ENCODE peak calls at places on chromosomes 12 and 14, in eight cellular contexts. One of them, this sample, is unnamed.
A peak's percentile ranks its signal among the peaks of the same experiment; 100 is the strongest.

GRCh38 chr14:92783813-92784431 is 10.2 kb upstream of the GOLGA5 start:
- DNase-seq in neural crest cell: peak; percentile 13
- DNase-seq in M059J: peak; percentile 64
- DNase-seq in RCC 7860: peak; percentile 61
- DNase-seq in HepG2: peak; percentile 56
- DNase-seq in stimulated activated CD4-positive, alpha-beta T cell treated with anti-CD3 and anti-CD28 coated beads, Interleukin-15, amount 100 ng/mL, for 48 hours: no peak
- DNase-seq in A673: peak; percentile 68
- DNase-seq in midbrain: peak; percentile 65
- DNase-seq in this sample: no peak

GRCh38 chr14:99819514-99819913 is 26.3 kb downstream of the EML1 start:
- DNase-seq in RCC 7860: no peak
- DNase-seq in HepG2: no peak
- DNase-seq in M059J: no peak
- DNase-seq in midbrain: no peak
- DNase-seq in stimulated activated CD4-positive, alpha-beta T cell treated with anti-CD3 and anti-CD28 coated beads, Interleukin-15, amount 100 ng/mL, for 48 hours: no peak
- DNase-seq in neural crest cell: no peak
- DNase-seq in A673: no peak
- DNase-seq in this sample: no peak

GRCh38 chr14:44854114-44854513 is 107.6 kb downstream of the KLHL28 start:
- DNase-seq in midbrain: no peak
- DNase-seq in M059J: no peak
- DNase-seq in stimulated activated CD4-positive, alpha-beta T cell treated with anti-CD3 and anti-CD28 coated beads, Interleukin-15, amount 100 ng/mL, for 48 hours: no peak
- DNase-seq in neural crest cell: no peak
- DNase-seq in RCC 7860: no peak
- DNase-seq in HepG2: no peak
- DNase-seq in A673: no peak
- DNase-seq in this sample: no peak

GRCh38 chr12:62522984-62523383 is 56.4 kb downstream of the MON2 start:
- DNase-seq in RCC 7860: no peak
- DNase-seq in stimulated activated CD4-positive, alpha-beta T cell treated with anti-CD3 and anti-CD28 coated beads, Interleukin-15, amount 100 ng/mL, for 48 hours: no peak
- DNase-seq in neural crest cell: no peak
- DNase-seq in A673: peak; percentile 12
- DNase-seq in HepG2: no peak
- DNase-seq in M059J: peak; percentile 20
- DNase-seq in midbrain: peak; percentile 35
- DNase-seq in this sample: no peak

GRCh38 chr12:80293347-80293746 is 150.7 kb upstream of the PTPRQ start:
- DNase-seq in RCC 7860: no peak
- DNase-seq in stimulated activated CD4-positive, alpha-beta T cell treated with anti-CD3 and anti-CD28 coated beads, Interleukin-15, amount 100 ng/mL, for 48 hours: no peak
- DNase-seq in neural crest cell: no peak
- DNase-seq in M059J: peak; percentile 22
- DNase-seq in HepG2: no peak
- DNase-seq in A673: no peak
- DNase-seq in midbrain: no peak
- DNase-seq in this sample: no peak

GRCh38 chr12:54749191-54749818 is 101.1 kb upstream of the DCD start:
- DNase-seq in RCC 7860: peak; percentile 21
- DNase-seq in HepG2: peak; percentile 26
- DNase-seq in midbrain: peak; percentile 57
- DNase-seq in stimulated activated CD4-positive, alpha-beta T cell treated with anti-CD3 and anti-CD28 coated beads, Interleukin-15, amount 100 ng/mL, for 48 hours: peak; percentile 12
- DNase-seq in M059J: peak; percentile 52
- DNase-seq in A673: peak; percentile 71
- DNase-seq in neural crest cell: peak; percentile 21
- DNase-seq in this sample: peak; percentile 53

GRCh38 chr14:91415794-91416743 is 1.6 kb downstream of the CCDC88C start:
- DNase-seq in midbrain: no peak
- DNase-seq in A673: peak; percentile 79
- DNase-seq in M059J: no peak
- DNase-seq in RCC 7860: peak; percentile 5
- DNase-seq in neural crest cell: no peak
- DNase-seq in stimulated activated CD4-positive, alpha-beta T cell treated with anti-CD3 and anti-CD28 coated beads, Interleukin-15, amount 100 ng/mL, for 48 hours: peak; percentile 67
- DNase-seq in HepG2: no peak
- DNase-seq in this sample: no peak

GRCh38 chr12:89700191-89700810 is 8.3 kb downstream of the ATP2B1 start:
- DNase-seq in RCC 7860: peak; percentile 22
- DNase-seq in HepG2: no peak
- DNase-seq in midbrain: no peak
- DNase-seq in stimulated activated CD4-positive, alpha-beta T cell treated with anti-CD3 and anti-CD28 coated beads, Interleukin-15, amount 100 ng/mL, for 48 hours: no peak
- DNase-seq in A673: no peak
- DNase-seq in neural crest cell: no peak
- DNase-seq in M059J: no peak
- DNase-seq in this sample: no peak